ENCODE peak calls at places on chromosome 4, in nine cellular contexts. C is activated naive CD4-positive, alpha-beta T cell treated with anti-CD3 and anti-CD28 coated beads for 36 hours; V is head of caudate nucleus; G is HEK293T; X is stimulated activated CD8-positive, alpha-beta memory T cell treated with anti-CD3 and anti-CD28 coated beads, Interleukin-4, amount 100 ng/mL, for 48 hours; S is CD4-positive, alpha-beta T cell; R is GM12865; E is SW480; F is hypothalamus. I is an unnamed sample.
A peak's percentile ranks its signal among the peaks of the same experiment; 100 is the strongest.

GRCh38 chr4:166174717-166175510 is 301.9 kb downstream of the TLL1 start:
- DNase-seq in E (no peak), G (no peak), C (no peak), S (no peak), V (no peak), X (no peak), F (no peak), R (no peak), I (no peak)

GRCh38 chr4:94334962-94335361 is 7.7 kb downstream of the HPGDS start:
- DNase-seq in C (no peak), G (no peak), S (no peak), X (no peak), V (no peak), R (no peak), F (no peak), E (no peak), I (no peak)

GRCh38 chr4:139849219-139849618 is 183.6 kb downstream of the MGST2 start:
- DNase-seq in V (no peak), E (no peak), G (no peak), F (no peak), S (no peak), C (no peak), X (no peak), R (no peak), I (no peak)

GRCh38 chr4:92501456-92501855 is 197.7 kb downstream of the GRID2 start:
- DNase-seq in E (no peak), C (no peak), V (no peak), X (no peak), S (no peak), F (no peak), G (no peak), R (no peak), I (no peak)

GRCh38 chr4:162498168-162498567 is 334.4 kb upstream of the FSTL5 start:
- DNase-seq in C (no peak), F (no peak), S (no peak), E (no peak), X (no peak), V (no peak), G (no peak), R (no peak), I (no peak)

GRCh38 chr4:147581601-147582350 is 35.4 kb upstream of the TMEM184C start:
- DNase-seq in X (no peak), G (no peak), C (no peak), S (no peak), E (no peak), V (no peak), F (no peak), R (no peak), I (no peak)

GRCh38 chr4:125011646-125012045 is 299.1 kb upstream of the ANKRD50 start:
- DNase-seq in E (no peak), X (no peak), R (no peak), G (no peak), C (no peak), V (no peak), S (no peak), F (no peak), I (no peak)

GRCh38 chr4:98260047-98260578 is 1.1 kb upstream of the RAP1GDS1 start:
- DNase-seq in G (no peak), V (peak; percentile 9), E (peak; percentile 46), F (peak; percentile 38), S (peak; percentile 1), X (peak; percentile 57), R (peak; percentile 45), C (peak; percentile 51), I (no peak)

GRCh38 chr4:74095482-74095881 is 3.5 kb downstream of the CXCL2 start:
- DNase-seq in G (no peak), V (no peak), E (no peak), X (no peak), F (no peak), S (no peak), C (no peak), R (no peak), I (no peak)

GRCh38 chr4:107279729-107280128 is 243.6 kb upstream of the DKK2 start:
- DNase-seq in F (no peak), X (no peak), G (no peak), V (no peak), S (no peak), C (no peak), E (peak; percentile 1), R (no peak), I (no peak)

GRCh38 chr4:38334791-38335190 is 329.2 kb upstream of the KLF3 start:
- DNase-seq in E (no peak), S (no peak), R (no peak), V (no peak), C (no peak), G (no peak), F (no peak), X (no peak), I (no peak)

GRCh38 chr4:108204518-108204917 is 35.8 kb upstream of the LEF1 start:
- DNase-seq in S (no peak), G (no peak), V (no peak), E (no peak), C (no peak), R (no peak), X (no peak), F (no peak), I (no peak)

GRCh38 chr4:2849267-2850140 is 5.9 kb downstream of the ADD1 start:
- DNase-seq in V (no peak), X (no peak), G (no peak), R (no peak), C (no peak), F (no peak), E (no peak), S (no peak), I (no peak)

GRCh38 chr4:70399319-70399718 is 1.6 kb downstream of the OPRPN start:
- DNase-seq in X (no peak), V (no peak), C (no peak), G (no peak), S (no peak), F (no peak), E (no peak), R (no peak), I (no peak)

GRCh38 chr4:172514011-172514410 is 654.6 kb upstream of the GALNT7 start:
- DNase-seq in F (no peak), G (no peak), S (no peak), V (no peak), E (no peak), R (no peak), X (no peak), C (no peak), I (no peak)

GRCh38 chr4:159049780-159050375 is 53.0 kb upstream of the RAPGEF2 start:
- DNase-seq in R (no peak), F (no peak), V (no peak), E (no peak), S (no peak), X (no peak), G (no peak), C (no peak), I (no peak)

GRCh38 chr4:137998666-137999429 is 243.3 kb downstream of the SLC7A11 start:
- DNase-seq in G (no peak), E (no peak), R (no peak), C (no peak), S (no peak), F (no peak), V (no peak), X (no peak), I (no peak)

GRCh38 chr4:170589597-170590191 is 499.9 kb upstream of the AADAT start:
- DNase-seq in V (no peak), S (no peak), G (peak; percentile 52), R (peak; percentile 75), C (no peak), X (no peak), F (no peak), E (peak; percentile 35), I (no peak)

GRCh38 chr4:7515390-7515902 is 80.7 kb upstream of the PSAPL1 start:
- DNase-seq in X (no peak), E (no peak), S (no peak), F (no peak), G (no peak), C (no peak), R (no peak), V (no peak), I (no peak)

GRCh38 chr4:125956281-125956680 is 641.5 kb downstream of the FAT4 start:
- DNase-seq in X (no peak), C (no peak), G (no peak), S (no peak), R (no peak), V (no peak), F (no peak), E (no peak), I (no peak)

GRCh38 chr4:149549911-149550310 is 265.7 kb downstream of the IQCM start:
- DNase-seq in X (no peak), R (no peak), G (no peak), E (no peak), S (no peak), F (no peak), C (peak; percentile 5), V (no peak), I (no peak)

GRCh38 chr4:126957555-126958440 is 675.0 kb upstream of the INTU start:
- DNase-seq in R (no peak), V (no peak), E (no peak), S (no peak), F (no peak), X (no peak), G (no peak), C (no peak), I (no peak)

GRCh38 chr4:160631044-160631443 is 1528.2 kb downstream of the RAPGEF2 start:
- DNase-seq in S (no peak), V (no peak), E (no peak), G (no peak), R (no peak), C (no peak), F (no peak), X (no peak), I (no peak)

GRCh38 chr4:121147923-121148443 is 16.1 kb downstream of the TNIP3 start:
- DNase-seq in E (no peak), G (no peak), F (no peak), R (no peak), V (no peak), S (no peak), X (no peak), C (no peak), I (no peak)

GRCh38 chr4:84803720-84804119 is 162.8 kb downstream of the WDFY3 start:
- DNase-seq in X (no peak), S (no peak), R (no peak), E (no peak), F (no peak), V (no peak), C (no peak), G (no peak), I (no peak)

GRCh38 chr4:4502694-4503311 is 39.0 kb downstream of the STX18 start:
- DNase-seq in F (no peak), V (no peak), C (peak; percentile 37), E (no peak), R (peak; percentile 73), X (peak; percentile 48), S (no peak), G (peak; percentile 18), I (peak; percentile 66)

GRCh38 chr4:161936625-161937133 is 227.1 kb downstream of the FSTL5 start:
- DNase-seq in G (no peak), V (no peak), S (no peak), C (no peak), F (no peak), R (no peak), X (no peak), E (peak; percentile 0), I (no peak)

GRCh38 chr4:164446516-164446915 is 307.4 kb upstream of the SMIM31 start:
- DNase-seq in F (no peak), X (no peak), V (no peak), C (no peak), G (no peak), R (no peak), E (no peak), S (no peak), I (no peak)

GRCh38 chr4:81164623-81165416 is 50.2 kb downstream of the PRKG2 start:
- DNase-seq in S (no peak), C (peak; percentile 30), G (no peak), R (no peak), E (peak; percentile 87), X (peak; percentile 33), F (no peak), V (no peak), I (no peak)

GRCh38 chr4:19327364-19327763 is 924.3 kb upstream of the SLIT2 start:
- DNase-seq in S (no peak), R (no peak), G (no peak), E (no peak), C (no peak), F (no peak), X (no peak), V (no peak), I (no peak)

GRCh38 chr4:139872274-139872673 is 206.7 kb downstream of the MGST2 start:
- DNase-seq in E (no peak), G (no peak), F (no peak), C (no peak), V (no peak), X (no peak), S (no peak), R (no peak), I (no peak)

I was measured in DND-41.